ENCODE peak calls at places on chromosomes 13 and 19, in four cellular contexts. One of them, this sample, is unnamed. For H3K4me1 and H3K9me3, the result is how much of the 10 kb centered on the place peaks cover.

GRCh38 chr19:50252111-50252886 is 48.9 kb downstream of the MYH14 start:
- DNase-seq in K562: peak
- DNase-seq in H1: no peak
- DNase-seq in SK-N-SH: peak
- DNase-seq in this sample: no peak

GRCh38 chr13:79459906-79460305 is 21.0 kb upstream of the NDFIP2 start:
- DNase-seq in K562: no peak
- DNase-seq in SK-N-SH: no peak
- DNase-seq in H1: no peak
- DNase-seq in this sample: no peak

GRCh38 chr13:108342369-108343289 is 73.1 kb downstream of the TNFSF13B start:
- DNase-seq in H1: no peak
- DNase-seq in K562: no peak
- DNase-seq in SK-N-SH: peak
- DNase-seq in this sample: no peak

GRCh38 chr19:49113762-49114629 is at the start of gene LIN7B:
- DNase-seq in K562: peak
- DNase-seq in H1: no peak
- DNase-seq in SK-N-SH: peak
- DNase-seq in this sample: no peak

GRCh38 chr13:53137777-53138176 is 109.2 kb downstream of the OLFM4 start:
- DNase-seq in H1: no peak
- DNase-seq in K562: no peak
- DNase-seq in SK-N-SH: no peak
- DNase-seq in this sample: no peak

GRCh38 chr19:28670894-28671293 is 542.1 kb downstream of the UQCRFS1 start:
- DNase-seq in H1: no peak
- DNase-seq in SK-N-SH: no peak
- DNase-seq in K562: no peak
- DNase-seq in this sample: no peak

GRCh38 chr19:54248016-54248601 is 5.5 kb upstream of the LILRA6 start:
- DNase-seq in K562: no peak
- DNase-seq in H1: no peak
- DNase-seq in SK-N-SH: no peak
- DNase-seq in this sample: peak

GRCh38 chr13:53160211-53160610 is 131.6 kb downstream of the OLFM4 start:
- DNase-seq in K562: no peak
- DNase-seq in H1: no peak
- DNase-seq in SK-N-SH: no peak
- DNase-seq in this sample: no peak

GRCh38 chr19:2223959-2224358 is 12.2 kb downstream of the PLEKHJ1 start:
- DNase-seq in H1: no peak
- DNase-seq in K562: no peak
- DNase-seq in SK-N-SH: no peak
- DNase-seq in this sample: no peak
- H3K4me1 ChIP-seq in H1: under half
- H3K4me1 ChIP-seq in K562: under half
- H3K4me1 ChIP-seq in SK-N-SH: under half
- H3K4me1 ChIP-seq in this sample: under half

GRCh38 chr13:84542348-84542747 is 660.1 kb upstream of the SLITRK1 start:
- DNase-seq in H1: no peak
- DNase-seq in SK-N-SH: no peak
- DNase-seq in K562: no peak
- DNase-seq in this sample: no peak
- TF ChIP-seq EP300 in H1: no peak
- TF ChIP-seq EP300 in SK-N-SH: no peak
- TF ChIP-seq EP300 in K562: no peak
- TF ChIP-seq EP300 in this sample: no peak

DNA sequence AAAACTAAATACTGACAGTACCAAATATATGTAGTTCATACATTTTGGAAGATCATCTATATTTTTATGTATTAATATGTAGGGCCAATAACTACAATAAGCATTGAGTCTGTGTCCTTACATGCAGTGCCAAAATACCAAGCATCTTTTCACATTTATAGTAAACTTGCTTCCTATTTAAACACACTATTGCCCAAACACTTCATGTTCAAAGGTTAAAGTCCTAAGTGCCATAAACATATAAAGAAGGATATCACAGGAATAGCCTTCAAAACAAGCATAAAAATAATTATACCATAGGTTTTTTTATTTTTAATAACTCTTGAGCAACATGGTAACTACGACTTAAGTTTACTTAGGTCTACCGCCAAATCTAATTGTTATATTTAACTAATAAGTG is 27.1 kb downstream of the EXOSC8 start:
- DNase-seq in H1: no peak
- DNase-seq in K562: no peak
- DNase-seq in SK-N-SH: no peak
- DNase-seq in this sample: no peak
- H3K9me3 ChIP-seq in H1: under half
- H3K9me3 ChIP-seq in K562: under half
- H3K9me3 ChIP-seq in SK-N-SH: under half
- H3K9me3 ChIP-seq in this sample: under half

DNA sequence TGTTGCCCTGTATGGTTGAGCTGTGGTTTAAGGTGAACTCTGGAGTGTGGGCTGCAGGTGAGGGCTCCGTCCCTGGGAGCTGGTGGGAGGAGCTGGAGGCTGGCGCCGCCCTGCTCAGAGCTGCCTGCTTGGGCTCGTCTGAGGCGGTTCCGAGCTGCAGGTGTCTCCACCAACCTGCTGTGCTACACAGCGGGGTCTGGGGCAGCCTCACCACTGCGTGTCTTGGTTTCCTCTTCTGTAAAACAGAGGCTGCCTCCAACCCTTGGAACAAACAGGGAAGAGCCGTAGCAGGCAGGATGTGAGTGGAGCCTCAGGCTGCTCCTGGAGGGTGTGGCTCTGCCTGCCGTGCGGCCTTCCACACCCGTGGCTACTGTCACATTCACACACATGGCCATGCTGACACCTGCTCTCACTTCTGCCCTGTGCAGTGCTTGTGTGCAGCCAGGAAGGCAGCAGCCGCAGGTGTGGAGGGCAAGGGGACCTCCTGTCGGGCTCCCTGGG is 21.4 kb downstream of the NAXD start:
- DNase-seq in K562: no peak
- DNase-seq in H1: no peak
- DNase-seq in SK-N-SH: no peak
- DNase-seq in this sample: peak
- H3K4me1 ChIP-seq in K562: under half
- H3K4me1 ChIP-seq in H1: under half
- H3K4me1 ChIP-seq in SK-N-SH: under half
- H3K4me1 ChIP-seq in this sample: under half

GRCh38 chr13:106689906-106690305 is 122.0 kb upstream of the ARGLU1 start:
- DNase-seq in SK-N-SH: no peak
- DNase-seq in H1: no peak
- DNase-seq in K562: no peak
- DNase-seq in this sample: no peak

GRCh38 chr13:106691251-106691650 is 123.3 kb upstream of the ARGLU1 start:
- DNase-seq in SK-N-SH: no peak
- DNase-seq in K562: no peak
- DNase-seq in H1: no peak
- DNase-seq in this sample: no peak

GRCh38 chr13:106688940-106689339 is 121.0 kb upstream of the ARGLU1 start:
- DNase-seq in SK-N-SH: no peak
- DNase-seq in H1: no peak
- DNase-seq in K562: no peak
- DNase-seq in this sample: no peak

GRCh38 chr13:106691861-106692260 is 123.9 kb upstream of the ARGLU1 start:
- DNase-seq in K562: no peak
- DNase-seq in SK-N-SH: no peak
- DNase-seq in H1: no peak
- DNase-seq in this sample: no peak

GRCh38 chr13:106690779-106691178 is 122.8 kb upstream of the ARGLU1 start:
- DNase-seq in K562: no peak
- DNase-seq in SK-N-SH: no peak
- DNase-seq in H1: no peak
- DNase-seq in this sample: no peak
- TF ChIP-seq EP300 in K562: no peak
- TF ChIP-seq EP300 in SK-N-SH: no peak
- TF ChIP-seq EP300 in H1: no peak
- TF ChIP-seq EP300 in this sample: no peak